ENCODE peak calls at places on chromosome 15, in four cellular contexts. One of them, this sample, is unnamed.

GRCh38 chr15:48954538-48954937 is 9.2 kb downstream of the SHC4 start:
- DNase-seq in esophagus muscularis mucosa: peak
- DNase-seq in A549: no peak
- DNase-seq in astrocyte: peak
- DNase-seq in this sample: no peak

GRCh38 chr15:26682765-26683164 is 90.1 kb downstream of the GABRB3 start:
- DNase-seq in esophagus muscularis mucosa: no peak
- DNase-seq in A549: no peak
- DNase-seq in astrocyte: no peak
- DNase-seq in this sample: no peak

GRCh38 chr15:95202569-95203349 is 971.4 kb downstream of the MCTP2 start:
- DNase-seq in esophagus muscularis mucosa: no peak
- DNase-seq in A549: no peak
- DNase-seq in astrocyte: peak
- DNase-seq in this sample: no peak

GRCh38 chr15:78790027-78790426 is 21.2 kb downstream of the ADAMTS7 start:
- DNase-seq in esophagus muscularis mucosa: no peak
- DNase-seq in A549: no peak
- DNase-seq in astrocyte: no peak
- DNase-seq in this sample: no peak

GRCh38 chr15:48582472-48583235 is 62.9 kb downstream of the FBN1 start:
- DNase-seq in esophagus muscularis mucosa: no peak
- DNase-seq in A549: no peak
- DNase-seq in astrocyte: peak
- DNase-seq in this sample: no peak

GRCh38 chr15:98813956-98814355 is 165.6 kb downstream of the IGF1R start:
- DNase-seq in esophagus muscularis mucosa: no peak
- DNase-seq in A549: no peak
- DNase-seq in astrocyte: no peak
- DNase-seq in this sample: no peak

GRCh38 chr15:74995779-74996765 is 709 bp downstream of the SCAMP5 start:
- DNase-seq in esophagus muscularis mucosa: no peak
- DNase-seq in A549: no peak
- DNase-seq in astrocyte: no peak
- DNase-seq in this sample: no peak

GRCh38 chr15:73014904-73015303 is 37.4 kb upstream of the NEO1 start:
- DNase-seq in esophagus muscularis mucosa: no peak
- DNase-seq in A549: no peak
- DNase-seq in astrocyte: no peak
- DNase-seq in this sample: no peak

GRCh38 chr15:99174989-99175388 is 70.1 kb downstream of the SYNM start:
- DNase-seq in esophagus muscularis mucosa: no peak
- DNase-seq in A549: no peak
- DNase-seq in astrocyte: no peak
- DNase-seq in this sample: no peak

GRCh38 chr15:56943398-56943797 is 25.0 kb downstream of the TCF12 start:
- DNase-seq in esophagus muscularis mucosa: no peak
- DNase-seq in A549: no peak
- DNase-seq in astrocyte: no peak
- DNase-seq in this sample: no peak

GRCh38 chr15:54580643-54581042 is 602.4 kb downstream of the UNC13C start:
- DNase-seq in esophagus muscularis mucosa: no peak
- DNase-seq in A549: no peak
- DNase-seq in astrocyte: no peak
- DNase-seq in this sample: no peak

GRCh38 chr15:29278436-29279099 is 8.9 kb upstream of the NSMCE3 start:
- DNase-seq in esophagus muscularis mucosa: no peak
- DNase-seq in A549: no peak
- DNase-seq in astrocyte: peak
- DNase-seq in this sample: no peak

GRCh38 chr15:60583194-60583593 is 104.3 kb upstream of the ICE2 start:
- DNase-seq in esophagus muscularis mucosa: no peak
- DNase-seq in A549: no peak
- DNase-seq in astrocyte: no peak
- DNase-seq in this sample: no peak

GRCh38 chr15:49962044-49962602 is 156.9 kb downstream of the ATP8B4 start:
- DNase-seq in esophagus muscularis mucosa: no peak
- DNase-seq in A549: no peak
- DNase-seq in astrocyte: no peak
- DNase-seq in this sample: no peak

GRCh38 chr15:50181983-50182232 is at the start of gene SLC27A2:
- DNase-seq in esophagus muscularis mucosa: no peak
- DNase-seq in A549: peak
- DNase-seq in astrocyte: no peak
- DNase-seq in this sample: no peak

GRCh38 chr15:48705381-48705780 is 59.9 kb upstream of the FBN1 start:
- DNase-seq in esophagus muscularis mucosa: no peak
- DNase-seq in A549: no peak
- DNase-seq in astrocyte: no peak
- DNase-seq in this sample: no peak

GRCh38 chr15:36315649-36316048 is 263.8 kb upstream of the CDIN1 start:
- DNase-seq in esophagus muscularis mucosa: no peak
- DNase-seq in A549: no peak
- DNase-seq in astrocyte: no peak
- DNase-seq in this sample: no peak

GRCh38 chr15:70095387-70096214 is 2.1 kb downstream of the TLE3 start:
- DNase-seq in esophagus muscularis mucosa: no peak
- DNase-seq in A549: no peak
- DNase-seq in astrocyte: no peak
- DNase-seq in this sample: no peak

GRCh38 chr15:89377842-89378698 is 43.4 kb upstream of the POLG start:
- DNase-seq in esophagus muscularis mucosa: no peak
- DNase-seq in A549: no peak
- DNase-seq in astrocyte: no peak
- DNase-seq in this sample: no peak

GRCh38 chr15:72227192-72227586 is 3.8 kb downstream of the PKM start:
- DNase-seq in esophagus muscularis mucosa: no peak
- DNase-seq in A549: peak
- DNase-seq in astrocyte: peak
- DNase-seq in this sample: no peak

GRCh38 chr15:69271217-69271616 is 27.5 kb upstream of the PAQR5 start:
- DNase-seq in esophagus muscularis mucosa: no peak
- DNase-seq in A549: no peak
- DNase-seq in astrocyte: no peak
- DNase-seq in this sample: no peak

GRCh38 chr15:71732636-71733035 is 77.7 kb upstream of the NR2E3 start:
- DNase-seq in esophagus muscularis mucosa: no peak
- DNase-seq in A549: no peak
- DNase-seq in astrocyte: no peak
- DNase-seq in this sample: no peak

GRCh38 chr15:91867581-91868026 is 14.1 kb downstream of the SLCO3A1 start:
- DNase-seq in esophagus muscularis mucosa: no peak
- DNase-seq in A549: peak
- DNase-seq in astrocyte: peak
- DNase-seq in this sample: no peak

GRCh38 chr15:90422043-90422442 is 34.0 kb downstream of the IQGAP1 start:
- DNase-seq in esophagus muscularis mucosa: no peak
- DNase-seq in A549: no peak
- DNase-seq in astrocyte: no peak
- DNase-seq in this sample: no peak

GRCh38 chr15:45187894-45188830 is at the start of gene SHF:
- DNase-seq in esophagus muscularis mucosa: no peak
- DNase-seq in A549: peak
- DNase-seq in astrocyte: peak
- DNase-seq in this sample: peak

GRCh38 chr15:89059006-89059405 is 29.2 kb upstream of the ABHD2 start:
- DNase-seq in esophagus muscularis mucosa: no peak
- DNase-seq in A549: no peak
- DNase-seq in astrocyte: no peak
- DNase-seq in this sample: no peak

GRCh38 chr15:68386587-68387287 is 45.2 kb downstream of the ITGA11 start:
- DNase-seq in esophagus muscularis mucosa: peak
- DNase-seq in A549: no peak
- DNase-seq in astrocyte: no peak
- DNase-seq in this sample: no peak

GRCh38 chr15:99506399-99506798 is 59.4 kb upstream of the MEF2A start:
- DNase-seq in esophagus muscularis mucosa: no peak
- DNase-seq in A549: no peak
- DNase-seq in astrocyte: no peak
- DNase-seq in this sample: no peak

GRCh38 chr15:37880009-37880834 is 54.2 kb upstream of the TMCO5A start:
- DNase-seq in esophagus muscularis mucosa: no peak
- DNase-seq in A549: peak
- DNase-seq in astrocyte: peak
- DNase-seq in this sample: peak
- H3K4me3 ChIP-seq in esophagus muscularis mucosa: no peak
- H3K4me3 ChIP-seq in A549: no peak
- H3K4me3 ChIP-seq in astrocyte: no peak
- H3K4me3 ChIP-seq in this sample: no peak

DNA sequence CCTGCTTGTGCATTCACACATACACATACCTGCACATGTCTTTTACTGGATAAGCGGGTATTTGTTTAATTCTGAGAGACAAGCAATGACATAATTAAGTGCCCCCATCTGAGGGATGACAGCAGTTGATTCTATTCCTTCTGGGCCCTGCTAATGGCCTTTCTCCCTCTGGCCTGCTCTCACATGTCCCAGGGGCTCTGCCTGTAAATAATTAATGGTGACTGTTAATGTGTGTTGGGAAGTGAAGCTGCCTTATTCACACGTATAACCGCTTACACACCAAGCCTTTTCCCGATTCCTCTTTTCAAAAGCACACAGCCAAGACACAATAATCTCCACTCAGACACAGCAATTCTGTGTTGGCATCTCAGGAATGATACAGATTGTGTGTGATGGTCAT is 47.8 kb downstream of the LRRK1 start:
- DNase-seq in esophagus muscularis mucosa: no peak
- DNase-seq in A549: no peak
- DNase-seq in astrocyte: no peak
- DNase-seq in this sample: no peak
- H3K4me3 ChIP-seq in esophagus muscularis mucosa: no peak
- H3K4me3 ChIP-seq in A549: no peak
- H3K4me3 ChIP-seq in astrocyte: no peak
- H3K4me3 ChIP-seq in this sample: no peak

DNA sequence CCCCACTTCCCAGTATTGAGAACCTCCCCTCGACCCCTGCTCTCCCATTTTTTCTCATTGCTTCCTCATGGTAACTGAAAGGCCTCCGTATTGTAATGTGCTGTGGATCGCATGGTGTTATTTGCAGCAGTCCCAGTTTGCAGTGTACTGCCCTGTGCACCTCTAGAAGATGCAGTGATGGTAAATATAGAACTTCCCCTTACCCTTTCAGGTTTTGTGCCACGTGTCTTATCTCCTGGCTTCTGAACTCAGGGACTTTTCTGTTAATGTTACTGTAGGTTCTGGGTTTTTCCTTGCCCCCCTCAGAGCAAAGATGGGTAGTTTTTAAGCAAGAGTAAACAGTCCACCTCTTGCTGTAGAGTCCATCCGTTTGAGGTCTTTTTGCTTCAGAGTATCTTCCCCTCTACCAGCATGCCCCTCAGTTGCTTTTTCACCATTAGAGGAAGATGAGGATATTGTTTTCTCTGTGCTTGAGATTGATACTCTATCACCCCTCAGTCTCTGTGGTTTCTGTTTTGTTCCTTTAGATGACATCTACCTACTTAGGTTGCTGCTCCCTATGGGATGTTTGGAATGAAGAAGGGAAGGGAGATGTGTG is 22.4 kb downstream of the CHD2 start:
- DNase-seq in esophagus muscularis mucosa: no peak
- DNase-seq in A549: no peak
- DNase-seq in astrocyte: no peak
- DNase-seq in this sample: no peak
- H3K4me3 ChIP-seq in esophagus muscularis mucosa: no peak
- H3K4me3 ChIP-seq in A549: no peak
- H3K4me3 ChIP-seq in astrocyte: no peak
- H3K4me3 ChIP-seq in this sample: no peak

DNA sequence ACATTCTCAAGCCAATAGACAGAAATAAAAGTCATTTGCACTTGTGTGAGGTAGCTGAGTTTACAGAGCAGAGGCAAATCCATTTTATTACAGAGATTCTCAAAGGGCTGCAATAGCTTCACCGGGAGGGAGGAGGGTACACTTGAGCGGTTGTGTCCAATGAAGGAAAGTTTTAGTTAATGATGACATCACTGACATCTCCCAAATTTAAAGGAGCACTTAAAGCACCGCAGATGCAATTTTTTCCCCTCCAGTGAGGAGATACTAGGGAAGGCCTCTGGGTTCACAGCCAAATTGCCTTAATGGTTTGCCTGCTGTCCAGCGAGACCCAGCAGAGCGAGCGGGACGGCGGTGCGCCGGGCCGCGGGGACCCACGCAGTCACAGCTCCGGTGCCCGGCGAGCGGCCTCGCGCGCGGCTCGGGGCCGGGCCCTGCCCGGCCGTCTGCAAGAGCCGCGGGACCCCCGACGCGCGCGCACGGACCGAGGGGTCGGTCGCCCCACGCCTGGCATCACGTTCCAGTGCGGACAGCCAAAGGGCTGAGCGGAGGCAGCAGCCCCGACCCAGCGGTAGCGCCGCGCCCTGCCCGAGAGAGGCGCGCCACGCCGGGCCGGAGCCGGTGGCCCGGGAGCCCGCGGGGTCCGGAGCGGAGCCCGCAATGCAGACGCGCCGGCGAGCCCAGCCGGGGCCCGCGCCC is 160.5 kb upstream of the CHRNA7 start:
- DNase-seq in esophagus muscularis mucosa: no peak
- DNase-seq in A549: no peak
- DNase-seq in astrocyte: no peak
- DNase-seq in this sample: no peak
- H3K4me3 ChIP-seq in esophagus muscularis mucosa: peak
- H3K4me3 ChIP-seq in A549: peak
- H3K4me3 ChIP-seq in astrocyte: peak
- H3K4me3 ChIP-seq in this sample: no peak